ENCODE peak calls at places on chromosomes 12 and 14, in five cellular contexts. E, M, W, R and I are unnamed samples.

GRCh38 chr14:24398298-24398942 is 383 bp upstream of the NYNRIN start:
- DNase-seq in W (no peak), R (no peak), M (no peak), E (no peak), I (peak)

GRCh38 chr12:13211859-13212664 is 15.5 kb downstream of the EMP1 start:
- DNase-seq in M (peak), W (peak), R (no peak), E (peak), I (peak)

GRCh38 chr14:54116972-54117371 is 160.3 kb upstream of the BMP4 start:
- DNase-seq in R (no peak), W (no peak), E (no peak), M (peak), I (no peak)

GRCh38 chr14:30994681-30995620 is 30.5 kb upstream of the AP4S1 start:
- DNase-seq in R (peak), E (no peak), W (no peak), M (peak), I (no peak)

GRCh38 chr12:45191239-45191638 is 24.7 kb upstream of the ANO6 start:
- DNase-seq in R (no peak), M (peak), E (no peak), W (no peak), I (no peak)

GRCh38 chr12:114168061-114168460 is 201.9 kb upstream of the RBM19 start:
- DNase-seq in R (no peak), M (peak), E (no peak), W (no peak), I (no peak)

GRCh38 chr12:571795-572531 is 91.3 kb downstream of the NINJ2 start:
- DNase-seq in E (peak), R (no peak), W (no peak), M (no peak), I (no peak)

GRCh38 chr14:100078216-100078780 is 13.1 kb downstream of the EVL start:
- DNase-seq in W (no peak), R (no peak), M (no peak), E (no peak), I (no peak)

GRCh38 chr12:13004368-13004767 is 4.3 kb upstream of the HEBP1 start:
- DNase-seq in W (no peak), R (no peak), E (no peak), M (peak), I (no peak)

GRCh38 chr14:37062191-37062803 is 110.1 kb downstream of the SLC25A21 start:
- DNase-seq in R (no peak), M (no peak), W (no peak), E (no peak), I (no peak)

GRCh38 chr12:103930787-103931536 is 752 bp downstream of the HSP90B1 start:
- DNase-seq in E (no peak), M (peak), R (no peak), W (peak), I (no peak)

GRCh38 chr12:115963030-115963480 is 314.4 kb downstream of the MED13L start:
- DNase-seq in E (no peak), W (no peak), M (peak), R (no peak), I (no peak)

GRCh38 chr14:104753528-104754212 is 723 bp downstream of the SIVA1 start:
- DNase-seq in M (no peak), R (no peak), E (no peak), W (no peak), I (no peak)

GRCh38 chr12:99824900-99825562 is 159.7 kb downstream of the ANKS1B start:
- DNase-seq in M (no peak), W (no peak), E (no peak), R (no peak), I (no peak)

GRCh38 chr14:61477845-61478438 is 156.6 kb downstream of the PRKCH start:
- DNase-seq in M (peak), W (no peak), E (no peak), R (no peak), I (no peak)

GRCh38 chr12:6229224-6229748 is 29.1 kb downstream of the CD9 start:
- DNase-seq in R (no peak), W (no peak), M (no peak), E (no peak), I (no peak)

GRCh38 chr12:56679834-56680575 is 8.1 kb downstream of the PTGES3 start:
- DNase-seq in E (no peak), M (no peak), R (no peak), W (no peak), I (no peak)

GRCh38 chr12:42097971-42098370 is 46.7 kb downstream of the GXYLT1 start:
- DNase-seq in W (peak), R (peak), E (no peak), M (no peak), I (no peak)

GRCh38 chr12:57744194-57744776 is 554 bp upstream of the TSPAN31 start:
- DNase-seq in R (peak), W (peak), E (peak), M (peak), I (peak)

GRCh38 chr14:105439710-105440553 is 20.3 kb downstream of the MTA1 start:
- DNase-seq in M (no peak), R (no peak), W (no peak), E (peak), I (peak)

GRCh38 chr12:96070670-96071279 is 35.4 kb upstream of the LTA4H start:
- DNase-seq in E (no peak), W (peak), R (peak), M (no peak), I (peak)

GRCh38 chr12:16012086-16012485 is 101.0 kb downstream of the DERA start:
- DNase-seq in E (no peak), M (peak), W (peak), R (no peak), I (no peak)

DNA sequence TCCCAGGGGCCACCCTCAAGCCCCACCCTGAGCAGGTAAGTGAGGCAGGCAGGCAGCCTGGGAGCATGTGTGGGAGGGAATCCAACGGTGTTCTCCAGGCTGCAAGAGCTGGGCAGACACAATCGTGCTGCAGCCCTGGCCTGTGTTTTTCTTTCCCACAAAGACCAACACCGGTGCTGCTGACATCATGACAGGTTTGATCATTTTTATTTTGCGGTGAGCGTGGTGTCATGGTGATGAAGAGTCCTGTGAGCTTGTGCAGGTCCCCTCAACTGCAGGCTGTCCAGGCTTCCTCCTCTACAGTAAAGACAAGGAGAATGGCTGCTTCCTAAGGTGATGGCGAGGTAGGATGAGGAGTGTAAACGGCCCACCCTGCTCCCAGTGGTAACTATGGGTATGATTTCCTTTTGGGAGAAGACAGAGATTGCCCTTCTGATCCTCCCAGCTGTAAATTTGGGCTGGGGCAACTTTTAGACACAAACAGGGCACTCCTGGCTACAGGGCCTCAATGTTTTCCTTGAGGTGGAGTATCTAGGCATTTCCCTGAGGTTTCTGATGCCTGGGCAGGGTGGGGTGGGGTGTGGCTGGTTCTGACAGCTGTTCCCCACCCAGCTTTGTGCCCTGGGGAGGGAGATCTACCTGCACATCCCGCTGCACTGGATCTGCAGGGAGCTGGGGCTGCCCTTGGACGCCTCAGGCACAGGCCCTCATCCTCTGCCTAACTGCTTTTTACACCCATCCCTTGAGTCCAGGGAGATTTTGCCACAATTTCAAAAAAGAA is 109.1 kb downstream of the VCPKMT start:
- DNase-seq in E (peak), W (no peak), R (no peak), M (no peak), I (no peak)
- TF ChIP-seq RCOR1 in E (no peak), W (no peak), R (no peak), M (no peak), I (no peak)

GRCh38 chr12:40192704-40193255 is 32.0 kb upstream of the LRRK2 start:
- DNase-seq in M (no peak), E (no peak), W (no peak), R (peak), I (no peak)
- TF ChIP-seq RCOR1 in M (no peak), E (no peak), W (no peak), R (peak), I (no peak)

GRCh38 chr12:47718531-47718930 is 6.8 kb downstream of the ENDOU start:
- DNase-seq in R (no peak), W (no peak), M (no peak), E (no peak), I (no peak)
- TF ChIP-seq RCOR1 in R (no peak), W (no peak), M (no peak), E (no peak), I (no peak)

DNA sequence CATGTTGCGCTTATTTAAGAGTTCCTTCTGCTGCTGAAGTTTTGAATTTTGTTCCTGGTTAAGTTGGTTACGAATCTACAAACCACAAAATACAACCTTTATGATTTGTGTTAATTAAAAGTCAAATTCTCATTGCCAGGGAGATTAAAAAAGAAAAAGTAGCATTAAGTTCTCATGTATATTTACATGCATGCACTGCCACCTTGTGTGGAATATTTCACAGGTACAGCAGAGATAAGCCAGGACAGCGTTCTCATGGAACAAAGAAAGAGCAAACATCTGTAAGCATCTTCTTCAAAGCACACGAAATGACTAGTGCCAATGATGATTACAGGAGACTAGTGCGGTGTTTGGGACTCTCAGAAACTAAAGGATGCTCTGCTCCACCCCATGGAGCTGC is 34.2 kb downstream of the ZFYVE21 start:
- DNase-seq in R (no peak), E (no peak), W (no peak), M (no peak), I (no peak)
- TF ChIP-seq RCOR1 in R (no peak), E (no peak), W (no peak), M (no peak), I (no peak)

GRCh38 chr12:25728196-25728595 is 175.1 kb upstream of the LMNTD1 start:
- DNase-seq in R (no peak), M (no peak), W (no peak), E (no peak), I (no peak)

GRCh38 chr12:25723921-25724491 is 170.9 kb upstream of the LMNTD1 start:
- DNase-seq in M (no peak), E (no peak), R (no peak), W (no peak), I (no peak)

GRCh38 chr12:25730489-25731349 is 177.6 kb upstream of the LMNTD1 start:
- DNase-seq in W (no peak), M (no peak), E (no peak), R (no peak), I (no peak)

GRCh38 chr12:25723286-25723685 is 170.2 kb upstream of the LMNTD1 start:
- DNase-seq in R (no peak), E (no peak), M (peak), W (no peak), I (no peak)

DNA sequence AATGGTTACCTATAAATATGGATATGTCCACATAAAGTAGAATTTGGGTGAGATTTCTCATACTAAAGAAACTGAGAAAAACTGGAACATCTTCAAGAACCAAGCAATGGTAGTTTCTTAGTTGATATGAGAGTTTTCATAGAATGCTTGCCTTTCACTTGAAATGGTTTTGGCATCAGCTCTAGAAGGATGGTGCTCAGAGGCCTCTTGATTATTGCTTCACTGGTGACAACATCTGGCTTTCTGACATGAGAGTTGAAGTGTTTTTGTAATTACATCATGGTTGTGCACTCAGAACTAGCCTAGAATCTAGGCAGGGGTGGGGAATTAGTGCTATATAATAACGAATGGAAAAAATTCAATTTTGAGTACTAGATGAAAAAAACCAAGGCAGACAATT is 172.8 kb upstream of the LMNTD1 start:
- DNase-seq in M (peak), E (no peak), W (no peak), R (no peak), I (no peak)
- TF ChIP-seq RCOR1 in M (no peak), E (no peak), W (no peak), R (no peak), I (no peak)